ENCODE peak calls at places on chromosomes 3 and 15, in seven cellular contexts. K, Q, Y, B, O, E and H are unnamed samples.
A peak's percentile ranks its signal among the peaks of the same experiment; 100 is the strongest.

GRCh38 chr3:59150039-59150438 is 100.2 kb upstream of the CFAP20DC start:
- DNase-seq in K (no peak), Y (no peak), B (no peak), E (no peak), O (no peak), Q (no peak), H (no peak)

GRCh38 chr3:122515856-122516255 is 1.1 kb upstream of the KPNA1 start:
- DNase-seq in O (no peak), B (no peak), E (no peak), Y (no peak), K (no peak), Q (no peak), H (no peak)

GRCh38 chr3:131216340-131216739 is 165.2 kb upstream of the NUDT16 start:
- DNase-seq in Q (no peak), B (no peak), O (peak; percentile 20), Y (no peak), K (no peak), E (no peak), H (no peak)

GRCh38 chr15:52503788-52504496 is 24.7 kb downstream of the MYO5A start:
- DNase-seq in B (no peak), K (peak; percentile 66), E (no peak), Q (no peak), Y (peak; percentile 92), O (peak; percentile 41), H (no peak)

GRCh38 chr15:91408476-91409076 is 308.5 kb downstream of the SV2B start:
- DNase-seq in O (peak; percentile 45), B (no peak), E (peak; percentile 22), K (no peak), Y (no peak), Q (no peak), H (no peak)

GRCh38 chr3:14234197-14235002 is 55.8 kb downstream of the LSM3 start:
- DNase-seq in O (no peak), K (no peak), E (no peak), Y (no peak), B (no peak), Q (no peak), H (no peak)

GRCh38 chr15:77032052-77032646 is 37.2 kb downstream of the PSTPIP1 start:
- DNase-seq in B (peak; percentile 71), Y (no peak), K (no peak), O (no peak), E (peak; percentile 23), Q (peak; percentile 38), H (peak; percentile 5)

GRCh38 chr15:78739206-78739605 is 72.1 kb downstream of the ADAMTS7 start:
- DNase-seq in K (no peak), O (no peak), Y (no peak), B (no peak), Q (no peak), E (no peak), H (no peak)

GRCh38 chr3:128081226-128081625 is 29.0 kb downstream of the SEC61A1 start:
- DNase-seq in O (no peak), B (no peak), Y (no peak), K (no peak), Q (no peak), E (no peak), H (no peak)

GRCh38 chr15:74773731-74774252 is 8.1 kb upstream of the CSK start:
- DNase-seq in O (no peak), E (no peak), K (no peak), B (no peak), Y (no peak), Q (no peak), H (peak; percentile 52)

GRCh38 chr3:120168611-120169010 is 74.4 kb upstream of the GSK3B start:
- DNase-seq in O (no peak), K (no peak), Y (no peak), Q (no peak), B (no peak), E (no peak), H (no peak)

GRCh38 chr15:90583471-90584252 is 53.9 kb downstream of the CRTC3 start:
- DNase-seq in E (no peak), Q (no peak), O (no peak), Y (peak; percentile 13), K (no peak), B (no peak), H (no peak)

GRCh38 chr15:74955796-74956647 is 550 bp downstream of the RPP25 start:
- DNase-seq in K (no peak), Y (peak; percentile 30), O (peak; percentile 66), B (peak; percentile 92), E (peak; percentile 78), Q (peak; percentile 88), H (peak; percentile 40)

GRCh38 chr3:99952306-99952705 is 134.6 kb downstream of the CMSS1 start:
- DNase-seq in O (no peak), E (no peak), B (no peak), Y (no peak), K (no peak), Q (no peak), H (no peak)

DNA sequence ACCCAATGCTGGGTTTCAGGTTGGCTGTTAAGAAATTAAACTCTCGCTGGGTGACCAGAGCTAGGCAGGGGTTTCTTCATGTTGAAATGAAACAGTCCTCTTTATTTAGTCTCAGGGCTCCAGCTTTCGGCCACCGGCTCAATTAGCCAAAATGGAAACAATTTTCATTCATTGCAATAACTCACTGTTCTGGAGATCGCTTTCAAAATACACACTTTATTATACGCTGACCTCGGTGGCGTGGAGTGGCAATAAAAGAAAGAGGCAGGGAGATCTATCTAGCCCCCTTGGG is 3.8 kb upstream of the MECOM start:
- DNase-seq in E (peak; percentile 8), K (no peak), Q (no peak), B (no peak), Y (no peak), O (no peak), H (no peak)
- H3K4me3 ChIP-seq in E (no peak overlapping the region), K (no peak overlapping the region), Q (peak overlapping the region; percentile 64), B (no peak overlapping the region), Y (no peak overlapping the region), O (no peak overlapping the region), H (no peak overlapping the region)

DNA sequence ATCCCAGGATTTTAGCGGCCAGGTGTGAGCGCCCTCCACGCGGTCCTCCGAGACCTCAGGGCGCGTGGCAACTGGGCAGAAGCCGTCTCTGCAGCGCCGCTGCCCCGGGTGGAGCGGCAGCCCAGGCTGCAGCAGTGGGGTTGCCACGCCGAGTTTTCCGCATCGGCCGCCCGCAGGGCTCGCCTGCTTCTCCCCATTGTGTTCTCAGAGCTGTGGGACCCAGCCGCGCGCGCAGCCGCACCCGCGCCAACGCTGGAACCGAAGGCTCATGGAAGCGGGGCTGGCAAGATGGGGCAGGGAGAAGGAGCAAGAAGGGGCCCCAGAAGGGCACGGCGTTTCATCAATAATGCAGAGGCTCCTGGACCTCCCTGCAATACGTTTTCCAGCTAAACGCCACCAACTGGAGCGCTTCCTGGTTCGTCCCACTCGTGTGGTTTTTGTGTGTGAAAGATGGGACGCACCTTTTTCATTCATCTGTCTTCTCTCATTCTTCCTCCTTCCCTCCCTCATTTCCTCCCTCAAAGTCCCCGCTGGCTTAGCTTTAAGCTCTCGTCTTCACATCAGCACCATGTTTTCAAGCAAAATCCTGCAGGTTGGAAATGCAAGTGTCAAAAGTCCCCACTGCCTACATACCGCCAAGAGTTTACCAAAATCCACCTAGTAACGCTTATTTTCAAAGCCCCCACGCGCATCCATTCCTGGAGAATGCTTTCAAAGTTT is 1.2 kb downstream of the ROBO1 start:
- DNase-seq in Q (no peak), E (peak; percentile 73), Y (no peak), O (peak; percentile 2), B (no peak), K (no peak), H (no peak)
- H3K4me3 ChIP-seq in Q (no peak overlapping the region), E (peak overlapping the region; percentile 50), Y (no peak overlapping the region), O (peak overlapping the region; percentile 4), B (no peak overlapping the region), K (peak overlapping the region; percentile 32), H (no peak overlapping the region)

GRCh38 chr15:84979651-84980050 is 2.0 kb upstream of the PDE8A start:
- DNase-seq in Y (no peak), Q (no peak), K (no peak), O (no peak), B (peak; percentile 88), E (no peak), H (no peak)

GRCh38 chr15:84980196-84981053 is 1.2 kb upstream of the PDE8A start:
- DNase-seq in K (peak; percentile 62), Y (peak; percentile 87), Q (peak; percentile 91), E (peak; percentile 88), O (peak; percentile 89), B (peak; percentile 97), H (peak; percentile 87)

GRCh38 chr15:84981711-84982300 is at the start of gene PDE8A:
- DNase-seq in E (peak; percentile 78), K (no peak), Q (peak; percentile 79), B (no peak), O (no peak), Y (peak; percentile 64), H (peak; percentile 69)

GRCh38 chr15:84982301-84982920 is 755 bp downstream of the PDE8A start:
- DNase-seq in Q (peak; percentile 62), Y (peak; percentile 26), E (no peak), B (peak; percentile 90), K (no peak), O (peak; percentile 48), H (peak; percentile 68)

GRCh38 chr15:84981054-84981710 is 474 bp upstream of the PDE8A start:
- DNase-seq in Q (peak; percentile 97), Y (peak; percentile 98), E (peak; percentile 100), B (peak; percentile 99), K (peak; percentile 89), O (peak; percentile 97), H (peak; percentile 99)
- H3K4me3 ChIP-seq in Q (peak overlapping the region; percentile 83), Y (peak overlapping the region; percentile 73), E (peak overlapping the region; percentile 87), B (peak overlapping the region; percentile 99), K (peak overlapping the region; percentile 83), O (peak overlapping the region; percentile 88), H (peak overlapping the region; percentile 75)

GRCh38 chr15:33310481-33311311 is at the start of gene RYR3:
- DNase-seq in K (no peak), Y (no peak), B (no peak), O (peak; percentile 22), Q (peak; percentile 66), E (peak; percentile 81), H (no peak)

GRCh38 chr15:33309602-33310276 is 1.0 kb upstream of the RYR3 start:
- DNase-seq in B (no peak), Q (peak; percentile 52), Y (peak; percentile 27), O (peak; percentile 18), K (no peak), E (peak; percentile 28), H (peak; percentile 50)

GRCh38 chr15:33314115-33314514 is 3.3 kb downstream of the RYR3 start:
- DNase-seq in B (no peak), O (no peak), Y (no peak), K (no peak), E (no peak), Q (no peak), H (no peak)

GRCh38 chr15:33313491-33313890 is 2.7 kb downstream of the RYR3 start:
- DNase-seq in K (no peak), Y (no peak), Q (no peak), E (no peak), O (no peak), B (no peak), H (no peak)

GRCh38 chr15:33311312-33311971 is 675 bp downstream of the RYR3 start:
- DNase-seq in K (no peak), Q (peak; percentile 46), O (peak; percentile 9), Y (no peak), B (no peak), E (peak; percentile 56), H (no peak)
- H3K4me3 ChIP-seq in K (no peak overlapping the region), Q (peak overlapping the region; percentile 63), O (no peak overlapping the region), Y (no peak overlapping the region), B (peak overlapping the region; percentile 36), E (peak overlapping the region; percentile 49), H (no peak overlapping the region)